ENCODE peak calls at places on chromosomes 6 and 20, in five cellular contexts. B, D, S, U and E are unnamed samples.

GRCh38 chr6:107811591-107812218 is 12.4 kb downstream of the SCML4 start:
- DNase-seq in B (no peak), D (no peak), S (peak; percentile 8), U (no peak), E (peak; percentile 29)

GRCh38 chr6:147009358-147009757 is 194.9 kb upstream of the STXBP5 start:
- DNase-seq in B (no peak), D (no peak), S (no peak), U (no peak), E (no peak)

GRCh38 chr6:28683945-28684538 is 158.4 kb downstream of the GPX5 start:
- DNase-seq in B (no peak), D (peak; percentile 60), S (peak; percentile 35), U (no peak), E (peak; percentile 24)

GRCh38 chr6:168937061-168937460 is 316.6 kb downstream of the THBS2 start:
- DNase-seq in B (no peak), D (no peak), S (no peak), U (no peak), E (peak; percentile 86)

GRCh38 chr20:31695849-31696804 is 26.5 kb downstream of the BCL2L1 start:
- DNase-seq in B (no peak), D (peak; percentile 84), S (peak; percentile 85), U (peak; percentile 56), E (peak; percentile 70)

GRCh38 chr6:128161263-128161662 is 260.4 kb upstream of the THEMIS start:
- DNase-seq in B (no peak), D (no peak), S (no peak), U (no peak), E (no peak)

GRCh38 chr20:24208652-24209051 is 220.1 kb upstream of the GGTLC1 start:
- DNase-seq in B (no peak), D (no peak), S (peak; percentile 8), U (no peak), E (no peak)

GRCh38 chr6:3981917-3982316 is 97.0 kb downstream of the FAM217A start:
- DNase-seq in B (no peak), D (no peak), S (no peak), U (no peak), E (no peak)

GRCh38 chr6:28606424-28607391 is 81.0 kb downstream of the GPX5 start:
- DNase-seq in B (no peak), D (peak; percentile 87), S (peak; percentile 83), U (no peak), E (peak; percentile 86)

GRCh38 chr20:15345287-15345686 is 1007.9 kb upstream of the FLRT3 start:
- DNase-seq in B (no peak), D (no peak), S (no peak), U (no peak), E (no peak)
- TF ChIP-seq CTCF in B (no peak), D (no peak), S (no peak), U (no peak), E (no peak)

GRCh38 chr20:49980140-49981008 is 2.4 kb upstream of the SNAI1 start:
- DNase-seq in B (no peak), D (no peak), S (no peak), U (no peak), E (no peak)

GRCh38 chr20:49982346-49983122 is at the start of gene SNAI1:
- DNase-seq in B (peak; percentile 85), D (peak; percentile 66), S (peak; percentile 97), U (peak; percentile 83), E (peak; percentile 100)

GRCh38 chr20:49983123-49983847 is 505 bp downstream of the SNAI1 start:
- DNase-seq in B (no peak), D (no peak), S (no peak), U (no peak), E (no peak)

GRCh38 chr20:49981218-49982071 is 1.3 kb upstream of the SNAI1 start:
- DNase-seq in B (no peak), D (no peak), S (no peak), U (no peak), E (no peak)

DNA sequence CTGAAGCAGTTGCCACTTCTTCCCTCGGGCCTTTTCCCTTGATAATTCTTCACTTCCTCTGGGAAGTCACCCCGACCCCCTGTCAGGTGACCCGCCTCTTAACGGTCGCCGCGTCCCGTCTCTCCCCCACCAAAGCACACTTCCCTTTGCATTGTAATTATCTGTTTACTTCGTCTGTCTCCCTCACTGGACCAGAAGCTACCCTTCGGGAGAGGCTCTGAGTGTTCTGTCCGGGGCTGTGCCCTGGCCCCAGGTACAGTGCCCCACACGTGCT is 771 bp upstream of the SNAI1 start:
- DNase-seq in B (no peak), D (no peak), S (no peak), U (no peak), E (no peak)
- H3K27ac ChIP-seq in B (peak overlapping the region; percentile 81), D (peak overlapping the region; percentile 59), S (peak overlapping the region; percentile 80), U (peak overlapping the region; percentile 72), E (no peak overlapping the region)

GRCh38 chr6:45419574-45420082 is 41.9 kb upstream of the SUPT3H start:
- DNase-seq in B (peak; percentile 52), D (peak; percentile 65), S (peak; percentile 9), U (peak; percentile 83), E (no peak)
- TF ChIP-seq CTCF in B (peak; percentile 18), D (peak; percentile 40), S (peak; percentile 27), U (peak; percentile 36), E (peak; percentile 67)

DNA sequence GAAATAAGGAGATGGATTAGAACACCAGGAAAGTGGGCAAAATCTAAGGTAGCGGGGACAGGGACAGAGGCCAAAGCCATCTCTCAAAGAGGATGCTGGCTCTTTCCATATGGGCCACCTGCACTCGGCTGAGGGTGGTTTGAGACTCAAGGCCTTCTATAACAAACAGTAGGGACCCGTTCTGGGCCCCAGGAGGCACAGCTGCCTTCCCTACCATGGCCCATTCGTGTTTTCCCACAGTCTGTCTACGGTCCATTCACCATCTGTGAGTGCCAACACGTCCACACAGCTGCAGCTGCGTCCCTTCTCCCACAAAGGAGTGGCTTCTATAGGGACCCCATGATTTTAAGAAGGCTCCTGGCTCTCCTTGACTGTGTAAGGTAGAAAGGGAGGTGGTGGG is 871 bp downstream of the BANF2 start:
- DNase-seq in B (no peak), D (no peak), S (no peak), U (no peak), E (no peak)
- H3K27ac ChIP-seq in B (no peak overlapping the region), D (no peak overlapping the region), S (no peak overlapping the region), U (no peak overlapping the region), E (no peak overlapping the region)

DNA sequence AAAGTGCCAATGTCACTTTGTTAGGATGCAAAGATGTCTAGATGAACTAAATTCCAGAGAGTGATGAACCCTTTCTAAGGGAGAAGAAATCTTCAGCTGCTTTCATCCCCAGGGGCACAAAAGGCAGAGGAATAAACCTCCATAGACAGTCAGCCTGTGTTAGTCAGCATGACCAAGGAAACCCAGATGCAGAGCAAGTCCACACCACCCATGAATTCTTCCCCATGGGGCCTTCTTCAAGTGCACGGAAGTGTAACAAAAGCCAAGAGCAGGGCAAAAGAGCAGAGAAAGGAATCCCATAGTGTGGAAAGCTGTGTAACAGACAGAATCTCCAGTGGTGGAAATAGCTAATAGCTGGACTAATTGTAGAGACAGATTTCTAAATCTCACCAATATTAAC is 50.0 kb downstream of the DCDC2 start:
- DNase-seq in B (no peak), D (no peak), S (no peak), U (no peak), E (no peak)
- TF ChIP-seq CTCF in B (no peak), D (no peak), S (no peak), U (no peak), E (no peak)

DNA sequence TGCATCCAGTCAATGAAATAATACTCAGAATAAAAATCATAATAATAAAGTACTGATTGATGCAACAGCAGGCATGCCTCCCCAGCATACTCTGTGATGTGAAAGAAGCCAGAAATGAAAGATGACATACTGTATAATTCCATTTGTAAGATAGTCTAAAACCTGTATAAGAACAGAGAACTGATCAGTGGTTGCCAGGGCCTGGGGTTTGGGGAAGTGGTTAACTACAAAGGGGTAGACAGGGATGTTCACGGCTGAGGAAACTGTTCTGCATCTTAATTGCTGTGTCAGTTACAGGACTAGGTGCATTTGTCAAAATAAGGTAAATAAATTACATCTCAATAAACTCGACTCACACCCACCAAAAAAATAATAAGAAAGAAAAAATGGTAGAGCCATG is 81.3 kb upstream of the BMP2 start:
- DNase-seq in B (no peak), D (no peak), S (no peak), U (no peak), E (no peak)
- H3K27ac ChIP-seq in B (no peak overlapping the region), D (no peak overlapping the region), S (no peak overlapping the region), U (no peak overlapping the region), E (no peak overlapping the region)

GRCh38 chr20:835220-836045 is 1.9 kb downstream of the FAM110A start:
- DNase-seq in B (peak; percentile 78), D (no peak), S (no peak), U (no peak), E (no peak)
- TF ChIP-seq CTCF in B (no peak), D (no peak), S (no peak), U (no peak), E (no peak)

DNA sequence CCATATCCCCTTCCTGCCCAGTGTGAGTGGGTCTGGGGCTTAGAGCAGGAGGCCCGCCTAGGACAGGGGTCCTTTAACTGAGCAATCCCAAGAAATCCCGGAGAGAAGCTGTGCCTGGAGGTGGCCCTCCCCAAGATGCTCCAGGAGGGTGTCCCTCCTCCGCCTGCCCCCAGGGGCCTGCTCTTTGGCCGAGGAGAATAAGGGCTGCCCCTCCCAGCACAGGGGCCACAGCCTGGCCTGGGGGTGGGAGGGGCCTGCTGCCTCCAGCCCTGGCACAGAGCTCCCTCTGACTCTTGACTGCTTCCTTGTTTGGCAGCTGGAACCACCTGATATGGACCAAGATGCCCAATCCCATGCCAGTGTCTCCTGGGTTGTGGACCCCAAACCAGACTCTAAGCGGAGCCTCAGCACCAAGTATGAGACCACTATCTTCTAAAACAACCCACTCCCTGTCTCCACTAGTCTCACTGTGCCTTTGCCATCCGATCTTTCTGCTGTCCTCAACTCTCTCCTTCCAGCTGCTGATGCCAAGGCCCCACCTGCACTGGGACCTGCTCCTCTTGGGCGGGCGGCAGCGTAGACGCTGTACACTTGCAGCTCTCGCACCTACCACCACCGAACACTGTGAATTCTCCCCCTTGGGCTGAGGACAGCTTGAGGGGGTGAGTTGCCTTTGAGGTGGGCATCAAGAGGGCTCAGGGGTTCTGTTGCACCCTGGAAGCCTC is 54.3 kb downstream of the TCP11 start:
- DNase-seq in B (no peak), D (no peak), S (no peak), U (no peak), E (no peak)
- H3K27ac ChIP-seq in B (peak overlapping the region; percentile 55), D (no peak overlapping the region), S (no peak overlapping the region), U (no peak overlapping the region), E (no peak overlapping the region)

DNA sequence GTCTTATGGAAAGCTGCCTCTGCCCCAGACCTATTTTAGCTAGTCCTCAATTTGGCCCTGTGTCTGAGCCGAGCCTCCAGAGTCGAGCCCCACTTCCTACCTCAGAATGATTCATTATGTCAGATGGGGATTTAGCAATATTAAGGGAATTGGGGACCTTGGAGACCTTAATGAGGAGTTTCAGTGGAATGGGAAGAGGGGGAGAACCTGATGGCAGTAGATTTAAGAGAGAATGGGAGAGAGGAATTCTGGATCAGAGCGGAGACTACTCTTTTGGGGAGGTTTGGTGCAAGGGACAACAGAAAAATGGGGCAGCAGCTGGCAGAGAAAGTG is 63.5 kb downstream of the EFHC1 start:
- DNase-seq in B (no peak), D (no peak), S (no peak), U (no peak), E (no peak)
- TF ChIP-seq CTCF in B (no peak), D (no peak), S (no peak), U (no peak), E (no peak)